ENCODE peak calls at places on chromosomes 11 and 22, in six cellular contexts. Z is right lobe of liver, T is cardiac muscle cell, J is esophagus squamous epithelium, U is RWPE2, W is thyroid gland. N is an unnamed sample. For H3K4me1, the result is how much of the 10 kb centered on the place peaks cover.

GRCh38 chr11:61586792-61587430 is 6.0 kb upstream of the SYT7 start:
- DNase-seq in U (no peak), W (no peak), T (no peak), J (no peak), Z (no peak), N (no peak)

GRCh38 chr22:29272624-29273023 is 4.6 kb downstream of the EWSR1 start:
- DNase-seq in U (no peak), Z (no peak), T (no peak), W (no peak), J (no peak), N (no peak)

GRCh38 chr11:120168960-120169681 is 31.2 kb upstream of the TRIM29 start:
- DNase-seq in Z (no peak), J (no peak), U (no peak), W (peak), T (peak), N (peak)

GRCh38 chr11:89633125-89633695 is 76.9 kb upstream of the TRIM77 start:
- DNase-seq in U (no peak), J (no peak), W (no peak), Z (no peak), T (no peak), N (no peak)

GRCh38 chr11:94997437-94997836 is 23.9 kb downstream of the KDM4D start:
- DNase-seq in Z (no peak), U (no peak), J (no peak), T (no peak), W (no peak), N (no peak)

GRCh38 chr11:100727410-100727809 is 40.3 kb downstream of the ARHGAP42 start:
- DNase-seq in T (peak), J (no peak), U (no peak), W (no peak), Z (no peak), N (no peak)

GRCh38 chr11:36119300-36119699 is 169.9 kb downstream of the COMMD9 start:
- DNase-seq in Z (no peak), W (no peak), U (no peak), J (no peak), T (no peak), N (no peak)

GRCh38 chr11:33620423-33621120 is 80.1 kb downstream of the C11orf91 start:
- DNase-seq in Z (no peak), W (peak), T (no peak), U (no peak), J (no peak), N (no peak)

GRCh38 chr11:130881475-130882137 is 34.7 kb downstream of the SNX19 start:
- DNase-seq in J (no peak), Z (no peak), T (no peak), W (no peak), U (no peak), N (no peak)

GRCh38 chr22:22901578-22902218 is 14.1 kb downstream of the IGLL5 start:
- DNase-seq in U (no peak), W (no peak), T (no peak), Z (no peak), J (no peak), N (peak)

GRCh38 chr11:6268811-6269210 is 9.2 kb downstream of the CCKBR start:
- DNase-seq in Z (no peak), T (no peak), W (no peak), J (no peak), U (no peak), N (no peak)

GRCh38 chr22:44728761-44729261 is 23.6 kb upstream of the ARHGAP8 start:
- DNase-seq in Z (peak), J (no peak), T (no peak), U (no peak), W (no peak), N (no peak)

GRCh38 chr22:33271390-33272161 is 213.4 kb upstream of the SYN3 start:
- DNase-seq in Z (peak), T (no peak), W (peak), U (no peak), J (no peak), N (no peak)

GRCh38 chr11:34204396-34205279 is 99.2 kb downstream of the NAT10 start:
- DNase-seq in T (no peak), U (no peak), J (no peak), W (no peak), Z (no peak), N (no peak)

GRCh38 chr11:78420255-78420764 is 2.7 kb upstream of the GAB2 start:
- DNase-seq in U (no peak), J (no peak), Z (peak), W (peak), T (peak), N (peak)

GRCh38 chr11:77436501-77436900 is 37.4 kb downstream of the PAK1 start:
- DNase-seq in T (no peak), U (no peak), W (no peak), J (no peak), Z (no peak), N (no peak)

GRCh38 chr11:69499946-69500284 is 18.5 kb downstream of the LINC01488 start:
- DNase-seq in W (no peak), Z (no peak), U (peak), T (no peak), J (no peak), N (peak)

GRCh38 chr11:115550291-115551059 is 46.3 kb upstream of the CADM1 start:
- DNase-seq in W (peak), T (peak), J (no peak), Z (no peak), U (no peak), N (no peak)

GRCh38 chr11:103035656-103036434 is 56.1 kb downstream of the DCUN1D5 start:
- DNase-seq in T (peak), J (no peak), U (no peak), W (no peak), Z (no peak), N (no peak)

GRCh38 chr22:44399906-44400762 is 87.4 kb upstream of the SHISAL1 start:
- DNase-seq in T (no peak), J (no peak), U (no peak), Z (peak), W (peak), N (no peak)

DNA sequence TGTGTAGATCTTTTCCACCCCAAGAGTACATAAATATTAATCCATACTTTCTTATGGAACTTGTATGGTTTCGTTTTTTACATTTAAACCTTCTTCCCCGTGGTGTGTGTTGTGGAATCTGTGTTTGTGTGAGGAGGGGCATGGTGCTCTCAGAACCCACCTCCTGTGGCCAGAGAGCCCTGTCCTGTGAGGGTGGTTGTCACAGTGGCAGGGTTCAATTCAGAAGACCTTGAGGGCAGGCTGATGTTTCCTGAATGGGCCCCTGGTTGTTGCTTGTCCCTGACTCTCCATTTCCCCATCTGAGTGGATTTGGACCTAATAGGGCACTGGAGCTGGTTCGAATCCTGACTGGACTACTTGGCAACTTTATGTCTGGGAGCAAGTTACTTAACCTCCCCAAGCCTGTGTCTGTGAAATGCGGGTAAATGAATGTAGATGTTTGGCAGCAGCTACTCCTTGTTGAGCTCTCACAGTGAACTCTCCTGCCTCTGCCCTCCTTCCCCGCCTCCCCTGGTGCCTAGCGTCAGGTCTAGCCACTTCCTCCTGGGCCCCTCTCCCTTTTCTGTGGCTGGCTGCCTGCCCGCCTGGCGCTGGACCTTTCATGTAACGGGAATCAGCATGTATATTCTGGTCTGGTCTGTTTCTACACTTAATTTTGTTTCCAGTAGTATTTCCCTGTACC is 7.3 kb downstream of the NEAT1 start:
- DNase-seq in T (no peak), Z (peak), J (no peak), U (peak), W (peak), N (peak)
- H3K4me1 ChIP-seq in T (under half), Z (under half), J (half or more), U (under half), W (under half), N (half or more)

GRCh38 chr11:22730319-22730718 is 63.9 kb downstream of the GAS2 start:
- DNase-seq in W (no peak), J (no peak), Z (no peak), T (peak), U (no peak), N (no peak)
- TF ChIP-seq CTCF in W (no peak), J (no peak), Z (peak), T (peak), U (peak), N (no peak)

GRCh38 chr22:43159484-43160178 is 8.3 kb downstream of the TSPO start:
- DNase-seq in U (no peak), J (no peak), Z (no peak), W (peak), T (no peak), N (no peak)
- H3K27ac ChIP-seq in U (no peak), J (peak), Z (no peak), W (no peak), T (no peak), N (no peak)

GRCh38 chr11:68041617-68042218 is 2.9 kb downstream of the TCIRG1 start:
- DNase-seq in W (no peak), U (no peak), Z (peak), J (no peak), T (no peak), N (peak)
- H3K4me1 ChIP-seq in W (under half), U (under half), Z (under half), J (half or more), T (under half), N (under half)

DNA sequence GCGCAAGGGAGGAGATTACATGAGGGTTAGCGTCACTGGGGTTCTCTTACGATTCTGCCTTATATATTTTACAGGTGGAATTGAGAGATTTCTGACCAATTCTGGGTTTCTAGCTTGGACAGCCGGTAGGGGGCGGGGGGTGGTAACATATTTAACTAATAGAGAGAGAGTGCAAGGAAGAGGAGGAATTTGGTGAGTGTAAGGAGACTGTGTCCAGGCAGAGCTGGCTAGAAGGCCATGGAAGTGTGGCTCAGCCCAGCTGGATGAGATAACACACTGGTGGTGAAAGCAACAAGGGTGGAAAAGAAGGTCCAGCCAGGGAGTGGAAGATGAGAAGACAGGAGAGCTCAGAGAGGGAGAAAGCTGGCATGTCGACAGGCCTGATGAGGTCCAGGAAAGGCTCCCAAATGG is 56.5 kb downstream of the ST3GAL4 start:
- DNase-seq in W (no peak), Z (no peak), U (no peak), T (peak), J (no peak), N (no peak)
- TF ChIP-seq CTCF in W (no peak), Z (no peak), U (no peak), T (peak), J (no peak), N (no peak)

GRCh38 chr11:706957-707816 is 1.2 kb downstream of the EPS8L2 start:
- DNase-seq in T (no peak), J (no peak), W (peak), Z (peak), U (peak), N (peak)
- H3K27ac ChIP-seq in T (no peak), J (peak), W (peak), Z (peak), U (peak), N (peak)

GRCh38 chr22:46764140-46764680 is 1.8 kb downstream of the TBC1D22A start:
- DNase-seq in U (no peak), T (no peak), Z (no peak), J (no peak), W (no peak), N (no peak)
- H3K4me1 ChIP-seq in U (under half), T (under half), Z (under half), J (half or more), W (under half), N (under half)

GRCh38 chr11:123560001-123560400 is 94.4 kb downstream of the SCN3B start:
- DNase-seq in J (no peak), U (no peak), Z (no peak), W (peak), T (no peak), N (no peak)

GRCh38 chr11:123558536-123559315 is 95.7 kb downstream of the SCN3B start:
- DNase-seq in W (peak), T (no peak), Z (no peak), J (no peak), U (no peak), N (no peak)

GRCh38 chr11:123562166-123562565 is 92.3 kb downstream of the SCN3B start:
- DNase-seq in W (peak), U (no peak), Z (peak), T (peak), J (no peak), N (no peak)

GRCh38 chr11:123561046-123561781 is 93.2 kb downstream of the SCN3B start:
- DNase-seq in Z (no peak), T (peak), J (no peak), W (peak), U (no peak), N (no peak)

GRCh38 chr11:123559418-123559817 is 95.0 kb downstream of the SCN3B start:
- DNase-seq in W (peak), T (no peak), Z (no peak), J (no peak), U (no peak), N (no peak)
- TF ChIP-seq CTCF in W (no peak), T (peak), Z (no peak), J (no peak), U (no peak), N (no peak)

GRCh38 chr11:132161538-132161937 is 791.1 kb downstream of the NTM start:
- DNase-seq in U (no peak), W (no peak), Z (no peak), T (no peak), J (no peak), N (no peak)

GRCh38 chr11:132158696-132159095 is 788.3 kb downstream of the NTM start:
- DNase-seq in U (no peak), Z (no peak), J (no peak), T (no peak), W (no peak), N (no peak)

DNA sequence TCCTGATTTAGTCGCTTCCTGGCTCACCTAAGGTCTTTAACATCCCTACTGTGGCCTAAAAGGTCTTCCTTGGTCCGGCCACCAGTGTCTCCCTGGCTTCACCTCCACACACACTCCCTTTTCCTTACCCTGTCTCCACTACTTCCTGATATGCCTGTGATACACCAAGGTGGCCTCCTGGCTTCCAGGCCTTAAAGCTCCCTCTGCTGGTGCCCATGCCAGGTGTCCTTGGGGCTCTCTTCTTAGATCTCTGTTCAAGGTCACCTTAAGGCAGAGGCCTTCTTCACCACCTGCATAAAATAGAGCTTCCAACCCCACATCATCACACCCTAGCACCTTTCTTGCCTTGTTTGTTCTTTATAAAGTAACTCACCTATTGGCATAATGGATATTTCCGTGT is 787.7 kb downstream of the NTM start:
- DNase-seq in U (no peak), Z (no peak), T (peak), W (no peak), J (no peak), N (no peak)
- H3K27ac ChIP-seq in U (no peak), Z (no peak), T (no peak), W (no peak), J (no peak), N (no peak)